ENCODE peak calls at places on chromosomes 3 and 15, in eight cellular contexts. One of them, this sample, is unnamed. For H3K79me2, the result is how much of the 10 kb centered on the place peaks cover.

GRCh38 chr3:157129782-157130137 is 30.2 kb downstream of the CCNL1 start:
- DNase-seq in HCT116: peak
- DNase-seq in GM12878: no peak
- DNase-seq in GM23338: peak
- DNase-seq in SK-N-SH: no peak
- DNase-seq in HepG2: no peak
- DNase-seq in H1: no peak
- DNase-seq in endothelial cell of umbilical vein: peak
- DNase-seq in this sample: no peak

GRCh38 chr3:15536856-15537255 is 15.3 kb upstream of the COLQ start:
- DNase-seq in H1: no peak
- DNase-seq in SK-N-SH: no peak
- DNase-seq in GM23338: no peak
- DNase-seq in HepG2: no peak
- DNase-seq in GM12878: no peak
- DNase-seq in endothelial cell of umbilical vein: no peak
- DNase-seq in HCT116: no peak
- DNase-seq in this sample: no peak

GRCh38 chr3:191889781-191890180 is 428.8 kb downstream of the PYDC2 start:
- DNase-seq in GM23338: no peak
- DNase-seq in GM12878: no peak
- DNase-seq in SK-N-SH: no peak
- DNase-seq in HCT116: no peak
- DNase-seq in H1: no peak
- DNase-seq in HepG2: no peak
- DNase-seq in endothelial cell of umbilical vein: no peak
- DNase-seq in this sample: no peak

GRCh38 chr3:56864090-56864489 is 62.3 kb upstream of the ARHGEF3 start:
- DNase-seq in endothelial cell of umbilical vein: no peak
- DNase-seq in H1: no peak
- DNase-seq in GM23338: no peak
- DNase-seq in GM12878: peak
- DNase-seq in HepG2: no peak
- DNase-seq in HCT116: no peak
- DNase-seq in SK-N-SH: no peak
- DNase-seq in this sample: no peak

GRCh38 chr15:38012894-38013293 is 78.5 kb downstream of the TMCO5A start:
- DNase-seq in GM23338: no peak
- DNase-seq in HCT116: no peak
- DNase-seq in endothelial cell of umbilical vein: no peak
- DNase-seq in GM12878: no peak
- DNase-seq in HepG2: no peak
- DNase-seq in SK-N-SH: no peak
- DNase-seq in H1: no peak
- DNase-seq in this sample: no peak

GRCh38 chr3:105957722-105958121 is 88.9 kb upstream of the CBLB start:
- DNase-seq in SK-N-SH: no peak
- DNase-seq in HCT116: no peak
- DNase-seq in GM23338: no peak
- DNase-seq in HepG2: no peak
- DNase-seq in H1: no peak
- DNase-seq in endothelial cell of umbilical vein: no peak
- DNase-seq in GM12878: no peak
- DNase-seq in this sample: no peak

GRCh38 chr3:84980011-84980410 is 21.2 kb downstream of the CADM2 start:
- DNase-seq in SK-N-SH: peak
- DNase-seq in GM23338: no peak
- DNase-seq in endothelial cell of umbilical vein: no peak
- DNase-seq in HepG2: no peak
- DNase-seq in H1: no peak
- DNase-seq in GM12878: no peak
- DNase-seq in HCT116: no peak
- DNase-seq in this sample: no peak

GRCh38 chr3:35505181-35505580 is 134.1 kb upstream of the ARPP21 start:
- DNase-seq in GM12878: no peak
- DNase-seq in endothelial cell of umbilical vein: no peak
- DNase-seq in HCT116: no peak
- DNase-seq in GM23338: peak
- DNase-seq in H1: peak
- DNase-seq in HepG2: no peak
- DNase-seq in SK-N-SH: no peak
- DNase-seq in this sample: no peak

GRCh38 chr15:93179704-93180103 is 90.7 kb upstream of the RGMA start:
- DNase-seq in GM12878: no peak
- DNase-seq in H1: no peak
- DNase-seq in SK-N-SH: peak
- DNase-seq in HepG2: no peak
- DNase-seq in endothelial cell of umbilical vein: no peak
- DNase-seq in GM23338: peak
- DNase-seq in HCT116: no peak
- DNase-seq in this sample: no peak

GRCh38 chr15:93180656-93181055 is 91.6 kb upstream of the RGMA start:
- DNase-seq in SK-N-SH: no peak
- DNase-seq in GM23338: peak
- DNase-seq in HepG2: no peak
- DNase-seq in endothelial cell of umbilical vein: no peak
- DNase-seq in HCT116: no peak
- DNase-seq in H1: no peak
- DNase-seq in GM12878: no peak
- DNase-seq in this sample: no peak

GRCh38 chr15:93180128-93180527 is 91.1 kb upstream of the RGMA start:
- DNase-seq in endothelial cell of umbilical vein: no peak
- DNase-seq in SK-N-SH: no peak
- DNase-seq in HepG2: no peak
- DNase-seq in GM23338: no peak
- DNase-seq in HCT116: no peak
- DNase-seq in GM12878: no peak
- DNase-seq in H1: no peak
- DNase-seq in this sample: no peak

GRCh38 chr15:93179072-93179471 is 90.1 kb upstream of the RGMA start:
- DNase-seq in endothelial cell of umbilical vein: no peak
- DNase-seq in GM23338: no peak
- DNase-seq in SK-N-SH: peak
- DNase-seq in HepG2: no peak
- DNase-seq in H1: no peak
- DNase-seq in GM12878: peak
- DNase-seq in HCT116: no peak
- DNase-seq in this sample: no peak

DNA sequence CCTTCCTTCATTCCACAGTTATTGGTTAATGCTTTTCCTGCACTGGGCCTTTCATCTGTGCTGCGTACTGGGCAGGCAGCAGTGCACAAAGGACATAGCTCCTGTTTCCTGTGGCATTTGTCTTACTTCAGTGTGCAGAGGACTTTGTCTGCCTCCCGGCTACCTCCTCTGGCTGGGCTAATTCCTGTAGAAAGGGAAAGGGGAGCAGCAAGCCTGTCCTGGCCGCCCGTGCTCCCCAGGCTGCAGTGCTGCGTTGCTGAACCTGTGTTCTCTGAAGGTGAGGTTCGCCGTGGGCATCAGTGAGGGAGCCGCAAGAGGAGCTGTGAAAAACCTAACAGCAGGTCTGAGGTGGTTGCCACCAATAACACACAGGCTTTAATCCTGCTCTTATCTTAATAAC is 93.8 kb upstream of the RGMA start:
- DNase-seq in HCT116: no peak
- DNase-seq in GM23338: no peak
- DNase-seq in H1: no peak
- DNase-seq in GM12878: no peak
- DNase-seq in HepG2: no peak
- DNase-seq in SK-N-SH: no peak
- DNase-seq in endothelial cell of umbilical vein: no peak
- DNase-seq in this sample: no peak
- H3K79me2 ChIP-seq in HCT116: under half
- H3K79me2 ChIP-seq in GM23338: under half
- H3K79me2 ChIP-seq in H1: under half
- H3K79me2 ChIP-seq in GM12878: under half
- H3K79me2 ChIP-seq in HepG2: under half
- H3K79me2 ChIP-seq in SK-N-SH: under half
- H3K79me2 ChIP-seq in endothelial cell of umbilical vein: under half
- H3K79me2 ChIP-seq in this sample: under half

GRCh38 chr3:122066331-122067213 is 11.4 kb downstream of the CD86 start:
- DNase-seq in HepG2: no peak
- DNase-seq in H1: no peak
- DNase-seq in HCT116: no peak
- DNase-seq in GM23338: no peak
- DNase-seq in endothelial cell of umbilical vein: peak
- DNase-seq in GM12878: no peak
- DNase-seq in SK-N-SH: no peak
- DNase-seq in this sample: no peak

GRCh38 chr3:122067214-122067550 is 12.0 kb downstream of the CD86 start:
- DNase-seq in H1: no peak
- DNase-seq in GM12878: no peak
- DNase-seq in endothelial cell of umbilical vein: no peak
- DNase-seq in GM23338: no peak
- DNase-seq in SK-N-SH: no peak
- DNase-seq in HCT116: no peak
- DNase-seq in HepG2: no peak
- DNase-seq in this sample: no peak

GRCh38 chr3:122060044-122060694 is 5.0 kb downstream of the CD86 start:
- DNase-seq in GM12878: no peak
- DNase-seq in H1: no peak
- DNase-seq in HCT116: no peak
- DNase-seq in GM23338: no peak
- DNase-seq in HepG2: no peak
- DNase-seq in endothelial cell of umbilical vein: no peak
- DNase-seq in SK-N-SH: no peak
- DNase-seq in this sample: peak

GRCh38 chr3:122064318-122064717 is 9.2 kb downstream of the CD86 start:
- DNase-seq in GM12878: no peak
- DNase-seq in HCT116: no peak
- DNase-seq in HepG2: no peak
- DNase-seq in endothelial cell of umbilical vein: no peak
- DNase-seq in SK-N-SH: no peak
- DNase-seq in GM23338: no peak
- DNase-seq in H1: no peak
- DNase-seq in this sample: no peak

DNA sequence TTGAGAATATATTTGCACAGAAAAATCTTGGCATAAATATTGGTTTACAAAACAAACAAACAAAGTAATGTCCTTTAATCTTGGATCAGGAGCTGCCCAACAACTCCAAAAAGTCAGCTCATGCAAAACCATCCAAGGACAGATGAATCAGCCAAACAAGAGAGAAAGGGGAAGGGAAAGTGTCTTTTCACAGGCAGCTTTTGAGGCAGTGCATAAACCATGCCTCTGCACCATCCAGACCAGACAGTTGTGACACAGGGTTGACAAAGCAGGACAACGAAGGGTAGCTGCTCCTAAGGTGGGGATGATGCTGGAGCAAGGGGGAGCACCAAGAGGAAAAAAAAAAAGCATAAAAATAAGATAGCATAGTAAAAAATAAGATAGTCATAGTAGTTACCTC is 8.7 kb downstream of the CD86 start:
- DNase-seq in GM23338: no peak
- DNase-seq in GM12878: no peak
- DNase-seq in endothelial cell of umbilical vein: no peak
- DNase-seq in SK-N-SH: no peak
- DNase-seq in HCT116: no peak
- DNase-seq in HepG2: no peak
- DNase-seq in H1: no peak
- DNase-seq in this sample: no peak
- TF ChIP-seq POLR2AphosphoS5 in GM23338: no peak
- TF ChIP-seq POLR2AphosphoS5 in GM12878: no peak
- TF ChIP-seq POLR2AphosphoS5 in endothelial cell of umbilical vein: no peak
- TF ChIP-seq POLR2AphosphoS5 in SK-N-SH: no peak
- TF ChIP-seq POLR2AphosphoS5 in HCT116: no peak
- TF ChIP-seq POLR2AphosphoS5 in HepG2: no peak
- TF ChIP-seq POLR2AphosphoS5 in H1: no peak
- TF ChIP-seq POLR2AphosphoS5 in this sample: no peak

GRCh38 chr15:72112111-72112510 is 5.8 kb downstream of the MYO9A start:
- DNase-seq in HCT116: no peak
- DNase-seq in GM12878: no peak
- DNase-seq in HepG2: no peak
- DNase-seq in H1: no peak
- DNase-seq in endothelial cell of umbilical vein: no peak
- DNase-seq in GM23338: no peak
- DNase-seq in SK-N-SH: no peak
- DNase-seq in this sample: no peak

GRCh38 chr15:72113347-72114031 is 4.5 kb downstream of the MYO9A start:
- DNase-seq in GM12878: no peak
- DNase-seq in HepG2: no peak
- DNase-seq in H1: no peak
- DNase-seq in SK-N-SH: no peak
- DNase-seq in endothelial cell of umbilical vein: no peak
- DNase-seq in GM23338: no peak
- DNase-seq in HCT116: no peak
- DNase-seq in this sample: no peak

GRCh38 chr15:72110355-72110754 is 7.6 kb downstream of the MYO9A start:
- DNase-seq in GM23338: no peak
- DNase-seq in endothelial cell of umbilical vein: no peak
- DNase-seq in HCT116: no peak
- DNase-seq in H1: no peak
- DNase-seq in SK-N-SH: no peak
- DNase-seq in HepG2: peak
- DNase-seq in GM12878: no peak
- DNase-seq in this sample: no peak

GRCh38 chr15:72116680-72117447 is 1.1 kb downstream of the MYO9A start:
- DNase-seq in GM12878: no peak
- DNase-seq in HepG2: no peak
- DNase-seq in H1: peak
- DNase-seq in SK-N-SH: no peak
- DNase-seq in GM23338: peak
- DNase-seq in endothelial cell of umbilical vein: peak
- DNase-seq in HCT116: no peak
- DNase-seq in this sample: no peak

DNA sequence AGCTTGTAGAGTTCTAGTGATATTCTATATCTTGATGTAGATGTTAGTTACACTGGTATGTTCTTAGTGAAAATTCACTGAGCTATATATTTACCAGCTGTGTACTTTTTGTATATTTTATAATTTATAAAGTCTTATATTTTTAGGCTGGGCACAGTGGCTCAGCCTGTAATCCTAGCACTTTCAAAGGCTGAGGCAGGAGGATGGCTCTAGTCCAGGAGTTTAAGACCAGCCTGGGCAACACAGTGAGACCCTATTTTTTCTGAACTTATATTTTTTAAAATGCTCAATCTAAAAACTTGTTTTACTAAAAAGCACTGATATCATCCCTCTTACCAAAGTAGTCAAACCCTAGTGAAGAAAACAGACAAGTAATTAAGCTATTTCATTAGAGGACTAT is 5.1 kb downstream of the MYO9A start:
- DNase-seq in endothelial cell of umbilical vein: no peak
- DNase-seq in SK-N-SH: no peak
- DNase-seq in HepG2: no peak
- DNase-seq in HCT116: no peak
- DNase-seq in H1: no peak
- DNase-seq in GM12878: no peak
- DNase-seq in GM23338: no peak
- DNase-seq in this sample: no peak
- H3K79me2 ChIP-seq in endothelial cell of umbilical vein: under half
- H3K79me2 ChIP-seq in SK-N-SH: half or more
- H3K79me2 ChIP-seq in HepG2: under half
- H3K79me2 ChIP-seq in HCT116: half or more
- H3K79me2 ChIP-seq in H1: under half
- H3K79me2 ChIP-seq in GM12878: under half
- H3K79me2 ChIP-seq in GM23338: half or more
- H3K79me2 ChIP-seq in this sample: under half

GRCh38 chr3:60514866-60515265 is 736.4 kb downstream of the FHIT start:
- DNase-seq in SK-N-SH: no peak
- DNase-seq in HepG2: no peak
- DNase-seq in GM12878: no peak
- DNase-seq in HCT116: no peak
- DNase-seq in H1: no peak
- DNase-seq in GM23338: no peak
- DNase-seq in endothelial cell of umbilical vein: no peak
- DNase-seq in this sample: no peak

GRCh38 chr3:60513241-60513640 is 738.0 kb downstream of the FHIT start:
- DNase-seq in GM23338: no peak
- DNase-seq in HCT116: no peak
- DNase-seq in endothelial cell of umbilical vein: no peak
- DNase-seq in HepG2: no peak
- DNase-seq in H1: no peak
- DNase-seq in SK-N-SH: no peak
- DNase-seq in GM12878: no peak
- DNase-seq in this sample: no peak

GRCh38 chr3:60517134-60517533 is 734.1 kb downstream of the FHIT start:
- DNase-seq in HCT116: no peak
- DNase-seq in H1: no peak
- DNase-seq in HepG2: no peak
- DNase-seq in endothelial cell of umbilical vein: no peak
- DNase-seq in SK-N-SH: no peak
- DNase-seq in GM12878: no peak
- DNase-seq in GM23338: no peak
- DNase-seq in this sample: no peak

GRCh38 chr3:60512506-60512905 is 738.7 kb downstream of the FHIT start:
- DNase-seq in endothelial cell of umbilical vein: no peak
- DNase-seq in SK-N-SH: no peak
- DNase-seq in GM23338: no peak
- DNase-seq in HepG2: no peak
- DNase-seq in H1: no peak
- DNase-seq in GM12878: no peak
- DNase-seq in HCT116: no peak
- DNase-seq in this sample: no peak

DNA sequence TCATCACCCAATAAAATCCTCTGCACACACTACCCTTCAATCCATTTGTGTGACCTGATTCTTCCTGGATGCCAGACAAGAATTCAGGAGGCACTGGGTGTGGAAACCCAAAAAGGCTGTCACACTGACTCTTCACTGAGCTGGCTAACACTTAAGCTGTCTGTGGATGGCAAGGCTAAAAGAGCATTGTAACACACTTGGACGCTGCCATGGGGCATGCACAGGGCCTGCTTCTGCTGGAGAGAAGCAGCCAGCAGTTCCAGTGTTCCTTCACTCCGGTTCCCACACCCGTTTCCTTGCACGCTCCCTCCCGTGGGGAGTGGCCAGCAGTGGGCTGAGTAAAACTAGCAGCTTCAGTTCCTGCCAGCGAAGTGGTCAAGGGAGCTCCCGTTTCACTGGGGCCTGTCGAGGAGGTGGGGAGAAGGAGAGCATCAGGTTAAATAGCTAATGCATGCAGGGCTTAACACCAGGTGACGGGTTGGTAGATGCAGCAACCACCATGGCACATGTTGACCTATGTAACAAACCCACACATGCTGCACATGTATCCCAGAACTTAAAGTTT is 737.1 kb downstream of the FHIT start:
- DNase-seq in endothelial cell of umbilical vein: no peak
- DNase-seq in H1: no peak
- DNase-seq in GM23338: no peak
- DNase-seq in GM12878: no peak
- DNase-seq in SK-N-SH: no peak
- DNase-seq in HCT116: no peak
- DNase-seq in HepG2: no peak
- DNase-seq in this sample: no peak
- TF ChIP-seq POLR2AphosphoS5 in endothelial cell of umbilical vein: no peak
- TF ChIP-seq POLR2AphosphoS5 in H1: no peak
- TF ChIP-seq POLR2AphosphoS5 in GM23338: no peak
- TF ChIP-seq POLR2AphosphoS5 in GM12878: no peak
- TF ChIP-seq POLR2AphosphoS5 in SK-N-SH: no peak
- TF ChIP-seq POLR2AphosphoS5 in HCT116: no peak
- TF ChIP-seq POLR2AphosphoS5 in HepG2: no peak
- TF ChIP-seq POLR2AphosphoS5 in this sample: no peak